ENCODE peak calls at places on chromosomes 3 and 15, in four cellular contexts. Y is activated T-cell treated with anti-CD3 and anti-CD28 coated beads, Interleukin-2, amount 50 U/mL, for 48 hours; Q is sigmoid colon; X is lung. E is an unnamed sample.

GRCh38 chr15:78090422-78090821 is 1.9 kb upstream of the SH2D7 start:
- DNase-seq in Y (no peak), Q (no peak), X (no peak), E (no peak)

GRCh38 chr3:184117649-184118048 is 17.5 kb upstream of the EIF2B5 start:
- DNase-seq in Y (no peak), X (no peak), Q (no peak), E (no peak)

GRCh38 chr3:194640829-194641228 is 7.6 kb upstream of the TMEM44 start:
- DNase-seq in Y (peak), X (no peak), Q (no peak), E (peak)

GRCh38 chr3:37945407-37945802 is 45.2 kb upstream of the VILL start:
- DNase-seq in Y (no peak), Q (no peak), X (no peak), E (no peak)

GRCh38 chr3:88334187-88334868 is 184.6 kb downstream of the C3orf38 start:
- DNase-seq in Q (no peak), X (no peak), Y (no peak), E (no peak)

GRCh38 chr15:44775923-44776322 is 39.6 kb downstream of the TRIM69 start:
- DNase-seq in Y (no peak), Q (no peak), X (no peak), E (no peak)

GRCh38 chr3:179449621-179450020 is 1.6 kb downstream of the GNB4 start:
- DNase-seq in Y (no peak), Q (no peak), X (no peak), E (no peak)

GRCh38 chr3:190514163-190515153 is 573 bp downstream of the IL1RAP start:
- DNase-seq in Y (peak), X (peak), Q (peak), E (peak)

GRCh38 chr3:132382267-132382666 is 35.0 kb upstream of the DNAJC13 start:
- DNase-seq in Y (no peak), X (no peak), Q (no peak), E (no peak)

GRCh38 chr15:52261498-52262242 is 33.9 kb downstream of the MYO5C start:
- DNase-seq in X (peak), Y (peak), Q (peak), E (peak)

GRCh38 chr3:112000971-112001370 is 2.2 kb downstream of the TAGLN3 start:
- DNase-seq in Y (no peak), X (no peak), Q (no peak), E (no peak)

GRCh38 chr3:191020730-191021405 is 158.4 kb upstream of the GMNC start:
- DNase-seq in Q (no peak), X (no peak), Y (no peak), E (no peak)

GRCh38 chr3:184361532-184361931 is at the start of the genes CLCN2 and POLR2H:
- DNase-seq in Q (no peak), X (no peak), Y (no peak), E (peak)